ENCODE peak calls at places on chromosomes 12 and 14, in six cellular contexts. K is astrocyte of the cerebellum, B is endothelial cell, I is progenitor cell of endocrine pancreas, T is H1, J is AG04450. E is an unnamed sample.

GRCh38 chr14:46054526-46054925 is 597.1 kb downstream of the RPL10L start:
- DNase-seq in J (peak), B (no peak), T (no peak), I (no peak), K (peak), E (peak)

GRCh38 chr14:51369814-51370213 is 129.8 kb downstream of the TMX1 start:
- DNase-seq in T (no peak), I (no peak), K (no peak), B (peak), J (no peak), E (no peak)

GRCh38 chr14:61698216-61698980 is 3.1 kb downstream of the HIF1A start:
- DNase-seq in K (no peak), I (no peak), J (no peak), B (no peak), T (no peak), E (no peak)

GRCh38 chr12:124605869-124606774 is 38.7 kb upstream of the NCOR2 start:
- DNase-seq in T (no peak), I (no peak), J (no peak), K (no peak), B (no peak), E (no peak)

GRCh38 chr14:101809671-101810514 is 48.4 kb downstream of the PPP2R5C start:
- DNase-seq in I (peak), T (peak), B (peak), J (peak), K (peak), E (peak)

GRCh38 chr12:100986595-100987547 is 192.3 kb downstream of the ANO4 start:
- DNase-seq in K (peak), J (peak), I (no peak), T (no peak), B (no peak), E (no peak)

GRCh38 chr12:18750087-18750486 is 12.2 kb downstream of the CAPZA3 start:
- DNase-seq in J (no peak), K (no peak), I (no peak), T (no peak), B (no peak), E (no peak)

GRCh38 chr12:104976703-104977102 is 9.4 kb upstream of the NOPCHAP1 start:
- DNase-seq in J (no peak), K (no peak), T (no peak), I (no peak), B (no peak), E (no peak)

GRCh38 chr12:3295225-3295624 is 195.8 kb upstream of the PRMT8 start:
- DNase-seq in J (no peak), B (no peak), T (no peak), I (no peak), K (no peak), E (no peak)

GRCh38 chr12:3293013-3293412 is 198.0 kb upstream of the PRMT8 start:
- DNase-seq in K (no peak), J (no peak), I (no peak), B (no peak), T (no peak), E (no peak)

GRCh38 chr12:3291939-3292338 is 199.1 kb upstream of the PRMT8 start:
- DNase-seq in I (no peak), B (no peak), J (no peak), T (no peak), K (no peak), E (no peak)

GRCh38 chr12:3294481-3294911 is 196.5 kb upstream of the PRMT8 start:
- DNase-seq in I (no peak), J (no peak), T (no peak), B (no peak), K (no peak), E (no peak)

GRCh38 chr12:3293446-3294161 is 197.4 kb upstream of the PRMT8 start:
- DNase-seq in T (no peak), I (no peak), B (no peak), J (no peak), K (no peak), E (no peak)
- TF ChIP-seq CTCF in T (no peak), I (no peak), B (no peak), J (no peak), K (peak), E (no peak)

GRCh38 chr14:64761441-64762043 is 57.3 kb downstream of the PLEKHG3 start:
- DNase-seq in K (no peak), J (no peak), I (no peak), T (no peak), B (no peak), E (no peak)
- TF ChIP-seq CTCF in K (peak), J (peak), I (no peak), T (no peak), B (no peak), E (peak)

GRCh38 chr12:1217191-1217949 is 226.3 kb downstream of the ERC1 start:
- DNase-seq in T (no peak), K (peak), J (no peak), B (no peak), I (no peak), E (no peak)

GRCh38 chr12:1216560-1216959 is 225.5 kb downstream of the ERC1 start:
- DNase-seq in K (no peak), I (no peak), B (no peak), J (no peak), T (no peak), E (no peak)

GRCh38 chr12:1222858-1223644 is 232.0 kb downstream of the ERC1 start:
- DNase-seq in I (no peak), J (no peak), B (no peak), K (no peak), T (no peak), E (no peak)

GRCh38 chr12:1220127-1221092 is 229.4 kb downstream of the ERC1 start:
- DNase-seq in I (no peak), K (no peak), J (no peak), T (no peak), B (no peak), E (no peak)

DNA sequence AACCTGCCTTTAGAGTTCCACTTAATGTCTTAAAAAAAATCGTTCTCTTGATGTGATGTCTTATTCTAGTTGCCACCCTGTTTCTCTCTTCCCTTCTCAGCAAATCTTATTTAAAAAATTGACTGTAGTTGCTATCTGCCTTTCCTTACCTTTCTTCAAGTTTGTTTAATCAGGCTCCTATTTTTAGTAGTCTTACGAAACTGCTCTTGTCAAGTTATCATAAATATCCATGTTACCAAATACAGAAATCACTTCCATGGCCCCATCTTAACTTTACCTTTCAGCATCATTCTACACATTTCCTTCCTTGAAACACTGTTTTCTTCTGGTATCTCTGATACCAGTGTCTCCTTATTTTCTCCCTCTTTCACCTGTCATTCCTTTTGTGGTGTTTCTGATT is 227.3 kb downstream of the ERC1 start:
- DNase-seq in B (no peak), I (no peak), K (no peak), T (no peak), J (no peak), E (no peak)
- TF ChIP-seq CTCF in B (no peak), I (no peak), K (no peak), T (no peak), J (no peak), E (no peak)

DNA sequence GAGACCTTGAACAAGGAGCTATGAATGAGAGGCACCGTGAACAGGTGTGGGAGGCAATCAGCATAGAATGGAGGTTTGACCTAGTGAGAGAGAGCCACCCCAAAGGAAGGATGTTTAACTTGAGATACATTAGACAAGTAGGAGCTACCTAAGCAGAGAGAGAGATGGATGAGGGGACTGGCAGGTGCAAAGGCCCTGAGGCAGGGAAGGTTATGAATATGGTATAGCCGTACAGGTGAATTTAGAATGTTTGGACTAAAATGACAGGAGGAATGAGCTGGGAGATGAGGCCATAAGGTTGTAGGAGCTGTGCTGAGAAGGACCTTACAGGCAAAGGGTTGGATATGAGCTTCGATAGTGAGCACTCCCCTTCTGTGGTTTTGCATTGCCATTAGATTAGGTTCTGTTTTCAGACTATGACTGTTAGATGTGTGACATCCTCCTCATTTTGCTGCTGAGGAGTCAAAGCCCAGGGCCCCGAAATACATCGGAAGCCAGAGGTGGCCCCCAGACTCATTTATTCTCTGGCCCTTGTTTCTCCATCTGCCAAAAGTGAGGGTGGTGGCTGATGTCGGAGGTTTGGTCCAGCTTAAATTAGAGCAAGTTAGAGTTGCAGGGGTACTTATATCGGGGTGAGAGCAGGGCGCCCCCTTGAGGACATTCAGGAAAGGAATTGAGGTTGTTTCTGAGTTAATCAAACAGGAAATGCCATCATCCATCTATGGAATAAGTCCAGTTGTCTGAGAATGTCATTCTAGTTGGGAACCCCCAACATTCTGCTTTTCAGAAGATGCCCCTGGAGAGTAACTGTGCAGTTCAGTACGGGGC is 29.4 kb downstream of the SLC24A4 start:
- DNase-seq in T (peak), B (peak), J (no peak), K (no peak), I (no peak), E (no peak)
- TF ChIP-seq CTCF in T (peak), B (peak), J (peak), K (peak), I (peak), E (peak)

DNA sequence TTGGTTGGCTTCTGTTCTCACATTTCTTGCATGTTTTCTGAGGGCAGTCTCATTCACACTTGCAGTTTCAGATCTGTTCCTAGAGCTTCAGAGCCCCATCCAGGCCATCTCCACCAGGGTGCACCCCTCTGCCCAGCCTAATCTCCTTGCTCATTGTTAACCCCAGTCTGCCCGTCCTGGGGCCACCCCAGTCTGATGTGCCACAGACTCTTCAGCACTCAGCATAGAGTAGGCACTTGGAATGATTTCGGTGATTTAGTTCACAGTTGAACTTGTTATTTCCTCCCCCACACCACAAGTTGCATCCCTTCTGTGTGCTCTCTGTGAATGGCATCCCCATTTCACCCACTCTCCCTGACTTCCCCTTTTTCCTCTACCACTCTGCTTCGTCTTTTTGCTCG is 41.3 kb downstream of the ANO6 start:
- DNase-seq in I (no peak), J (no peak), B (no peak), T (no peak), K (no peak), E (no peak)
- TF ChIP-seq CTCF in I (no peak), J (no peak), B (no peak), T (peak), K (no peak), E (no peak)

DNA sequence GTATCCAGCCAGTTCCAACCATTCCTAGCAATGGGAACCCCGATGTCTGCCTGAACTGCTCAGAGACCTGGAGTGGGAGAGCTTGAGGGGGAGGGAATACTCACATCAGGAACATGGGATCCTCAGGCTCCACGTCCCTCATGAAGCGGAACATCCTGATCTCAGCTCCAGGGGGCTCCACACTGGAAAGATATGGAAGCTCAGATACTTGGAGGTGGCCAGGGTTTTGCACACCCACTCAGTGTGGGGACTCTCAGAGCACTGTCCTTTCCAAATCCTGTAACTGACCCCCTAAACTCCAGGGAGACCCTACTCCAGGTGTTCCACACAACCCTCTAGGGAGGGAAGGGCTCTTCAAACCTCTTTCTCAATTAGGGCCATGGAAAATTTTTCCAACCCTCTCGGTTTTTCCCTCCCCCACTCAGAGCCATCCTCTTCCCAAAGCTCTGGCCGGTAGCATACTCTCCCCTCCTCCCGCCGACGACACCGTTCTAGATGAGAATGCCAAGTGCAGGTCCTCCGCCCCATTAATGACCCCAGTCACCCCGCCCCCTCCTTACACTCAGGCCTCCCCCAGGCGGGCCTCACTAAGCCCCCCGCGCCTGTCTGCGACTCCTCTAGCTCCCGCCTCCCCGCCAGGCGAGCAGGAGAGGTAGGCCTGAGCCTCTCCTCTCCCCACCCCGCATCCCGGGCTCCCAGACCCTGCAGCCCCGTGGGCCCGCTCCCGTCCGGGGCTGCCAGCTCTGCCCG is 585 bp downstream of the MLF2 start:
- DNase-seq in J (no peak), K (no peak), B (peak), I (no peak), T (no peak), E (no peak)
- TF ChIP-seq CTCF in J (peak), K (peak), B (peak), I (peak), T (no peak), E (peak)

GRCh38 chr14:55864890-55865655 is 253.1 kb upstream of the PELI2 start:
- DNase-seq in J (no peak), T (peak), K (no peak), I (no peak), B (peak), E (no peak)
- TF ChIP-seq CTCF in J (peak), T (peak), K (no peak), I (no peak), B (peak), E (peak)

GRCh38 chr14:85566603-85567002 is 36.7 kb downstream of the FLRT2 start:
- DNase-seq in K (no peak), J (peak), B (no peak), I (no peak), T (no peak), E (no peak)
- TF ChIP-seq CTCF in K (no peak), J (no peak), B (no peak), I (no peak), T (no peak), E (no peak)

E was measured in epithelial cell of proximal tubule.